ENCODE peak calls at places on chromosomes 4 and X, in ten cellular contexts. One of them, this sample, is unnamed.

GRCh38 chr4:1246111-1246881 is 2.6 kb downstream of the CTBP1 start:
- DNase-seq in H9: peak; percentile 28
- DNase-seq in KBM-7: no peak
- DNase-seq in esophagus squamous epithelium: no peak
- DNase-seq in activated naive CD4-positive, alpha-beta T cell: no peak
- DNase-seq in GM12891: peak; percentile 34
- DNase-seq in stimulated activated CD8-positive, alpha-beta memory T cell treated with anti-CD3 and anti-CD28 coated beads, Interleukin-15, amount 100 ng/mL, for 1 hour: no peak
- DNase-seq in stimulated activated naive B cell treated with anti-CD40 and anti-IgM and Interleukin-4, amounts not matched to agents 10 μg/mL and 1 μg/mL and 100 μg/mL, for 72 hours: no peak
- DNase-seq in activated naive CD8-positive, alpha-beta T cell treated with anti-CD3 and anti-CD28 coated beads for 36 hours: no peak
- DNase-seq in NCI-H1105: no peak
- DNase-seq in this sample: no peak

GRCh38 chrX:2325076-2325784 is 175.5 kb downstream of the DHRSX start:
- DNase-seq in H9: peak; percentile 33
- DNase-seq in KBM-7: no peak
- DNase-seq in esophagus squamous epithelium: no peak
- DNase-seq in activated naive CD4-positive, alpha-beta T cell: no peak
- DNase-seq in GM12891: no peak
- DNase-seq in stimulated activated CD8-positive, alpha-beta memory T cell treated with anti-CD3 and anti-CD28 coated beads, Interleukin-15, amount 100 ng/mL, for 1 hour: no peak
- DNase-seq in stimulated activated naive B cell treated with anti-CD40 and anti-IgM and Interleukin-4, amounts not matched to agents 10 μg/mL and 1 μg/mL and 100 μg/mL, for 72 hours: peak; percentile 75
- DNase-seq in activated naive CD8-positive, alpha-beta T cell treated with anti-CD3 and anti-CD28 coated beads for 36 hours: peak; percentile 17
- DNase-seq in NCI-H1105: no peak
- DNase-seq in this sample: no peak

GRCh38 chr4:36026348-36026747 is 218.0 kb downstream of the ARAP2 start:
- DNase-seq in H9: peak; percentile 35
- DNase-seq in KBM-7: no peak
- DNase-seq in esophagus squamous epithelium: no peak
- DNase-seq in activated naive CD4-positive, alpha-beta T cell: no peak
- DNase-seq in GM12891: no peak
- DNase-seq in stimulated activated CD8-positive, alpha-beta memory T cell treated with anti-CD3 and anti-CD28 coated beads, Interleukin-15, amount 100 ng/mL, for 1 hour: no peak
- DNase-seq in stimulated activated naive B cell treated with anti-CD40 and anti-IgM and Interleukin-4, amounts not matched to agents 10 μg/mL and 1 μg/mL and 100 μg/mL, for 72 hours: no peak
- DNase-seq in activated naive CD8-positive, alpha-beta T cell treated with anti-CD3 and anti-CD28 coated beads for 36 hours: no peak
- DNase-seq in NCI-H1105: no peak
- DNase-seq in this sample: no peak

GRCh38 chr4:156949373-156949814 is 22.2 kb downstream of the PDGFC start:
- DNase-seq in H9: no peak
- DNase-seq in KBM-7: no peak
- DNase-seq in esophagus squamous epithelium: no peak
- DNase-seq in activated naive CD4-positive, alpha-beta T cell: no peak
- DNase-seq in GM12891: no peak
- DNase-seq in stimulated activated CD8-positive, alpha-beta memory T cell treated with anti-CD3 and anti-CD28 coated beads, Interleukin-15, amount 100 ng/mL, for 1 hour: no peak
- DNase-seq in stimulated activated naive B cell treated with anti-CD40 and anti-IgM and Interleukin-4, amounts not matched to agents 10 μg/mL and 1 μg/mL and 100 μg/mL, for 72 hours: no peak
- DNase-seq in activated naive CD8-positive, alpha-beta T cell treated with anti-CD3 and anti-CD28 coated beads for 36 hours: no peak
- DNase-seq in NCI-H1105: no peak
- DNase-seq in this sample: no peak

GRCh38 chr4:41323706-41324105 is 67.0 kb downstream of the UCHL1 start:
- DNase-seq in H9: no peak
- DNase-seq in KBM-7: peak; percentile 5
- DNase-seq in esophagus squamous epithelium: no peak
- DNase-seq in activated naive CD4-positive, alpha-beta T cell: no peak
- DNase-seq in GM12891: no peak
- DNase-seq in stimulated activated CD8-positive, alpha-beta memory T cell treated with anti-CD3 and anti-CD28 coated beads, Interleukin-15, amount 100 ng/mL, for 1 hour: no peak
- DNase-seq in stimulated activated naive B cell treated with anti-CD40 and anti-IgM and Interleukin-4, amounts not matched to agents 10 μg/mL and 1 μg/mL and 100 μg/mL, for 72 hours: no peak
- DNase-seq in activated naive CD8-positive, alpha-beta T cell treated with anti-CD3 and anti-CD28 coated beads for 36 hours: no peak
- DNase-seq in NCI-H1105: no peak
- DNase-seq in this sample: no peak

GRCh38 chr4:142282870-142283431 is 563.1 kb downstream of the INPP4B start:
- DNase-seq in H9: no peak
- DNase-seq in KBM-7: peak; percentile 33
- DNase-seq in esophagus squamous epithelium: no peak
- DNase-seq in activated naive CD4-positive, alpha-beta T cell: no peak
- DNase-seq in GM12891: no peak
- DNase-seq in stimulated activated CD8-positive, alpha-beta memory T cell treated with anti-CD3 and anti-CD28 coated beads, Interleukin-15, amount 100 ng/mL, for 1 hour: peak; percentile 4
- DNase-seq in stimulated activated naive B cell treated with anti-CD40 and anti-IgM and Interleukin-4, amounts not matched to agents 10 μg/mL and 1 μg/mL and 100 μg/mL, for 72 hours: no peak
- DNase-seq in activated naive CD8-positive, alpha-beta T cell treated with anti-CD3 and anti-CD28 coated beads for 36 hours: no peak
- DNase-seq in NCI-H1105: no peak
- DNase-seq in this sample: no peak

GRCh38 chr4:159946983-159947645 is 844.2 kb downstream of the RAPGEF2 start:
- DNase-seq in H9: no peak
- DNase-seq in KBM-7: peak; percentile 63
- DNase-seq in esophagus squamous epithelium: no peak
- DNase-seq in activated naive CD4-positive, alpha-beta T cell: no peak
- DNase-seq in GM12891: no peak
- DNase-seq in stimulated activated CD8-positive, alpha-beta memory T cell treated with anti-CD3 and anti-CD28 coated beads, Interleukin-15, amount 100 ng/mL, for 1 hour: no peak
- DNase-seq in stimulated activated naive B cell treated with anti-CD40 and anti-IgM and Interleukin-4, amounts not matched to agents 10 μg/mL and 1 μg/mL and 100 μg/mL, for 72 hours: no peak
- DNase-seq in activated naive CD8-positive, alpha-beta T cell treated with anti-CD3 and anti-CD28 coated beads for 36 hours: no peak
- DNase-seq in NCI-H1105: peak; percentile 13
- DNase-seq in this sample: no peak

GRCh38 chrX:47633671-47634590 is 4.2 kb upstream of the CFP start:
- DNase-seq in H9: no peak
- DNase-seq in KBM-7: no peak
- DNase-seq in esophagus squamous epithelium: no peak
- DNase-seq in activated naive CD4-positive, alpha-beta T cell: no peak
- DNase-seq in GM12891: no peak
- DNase-seq in stimulated activated CD8-positive, alpha-beta memory T cell treated with anti-CD3 and anti-CD28 coated beads, Interleukin-15, amount 100 ng/mL, for 1 hour: no peak
- DNase-seq in stimulated activated naive B cell treated with anti-CD40 and anti-IgM and Interleukin-4, amounts not matched to agents 10 μg/mL and 1 μg/mL and 100 μg/mL, for 72 hours: no peak
- DNase-seq in activated naive CD8-positive, alpha-beta T cell treated with anti-CD3 and anti-CD28 coated beads for 36 hours: no peak
- DNase-seq in NCI-H1105: no peak
- DNase-seq in this sample: no peak

GRCh38 chrX:13411496-13412207 is 91.8 kb upstream of the ATXN3L start:
- DNase-seq in H9: no peak
- DNase-seq in KBM-7: no peak
- DNase-seq in esophagus squamous epithelium: no peak
- DNase-seq in activated naive CD4-positive, alpha-beta T cell: no peak
- DNase-seq in GM12891: no peak
- DNase-seq in stimulated activated CD8-positive, alpha-beta memory T cell treated with anti-CD3 and anti-CD28 coated beads, Interleukin-15, amount 100 ng/mL, for 1 hour: no peak
- DNase-seq in stimulated activated naive B cell treated with anti-CD40 and anti-IgM and Interleukin-4, amounts not matched to agents 10 μg/mL and 1 μg/mL and 100 μg/mL, for 72 hours: no peak
- DNase-seq in activated naive CD8-positive, alpha-beta T cell treated with anti-CD3 and anti-CD28 coated beads for 36 hours: no peak
- DNase-seq in NCI-H1105: no peak
- DNase-seq in this sample: no peak

GRCh38 chrX:38327775-38328081 is 419 bp upstream of the RPGR start:
- DNase-seq in H9: no peak
- DNase-seq in KBM-7: no peak
- DNase-seq in esophagus squamous epithelium: no peak
- DNase-seq in activated naive CD4-positive, alpha-beta T cell: no peak
- DNase-seq in GM12891: no peak
- DNase-seq in stimulated activated CD8-positive, alpha-beta memory T cell treated with anti-CD3 and anti-CD28 coated beads, Interleukin-15, amount 100 ng/mL, for 1 hour: no peak
- DNase-seq in stimulated activated naive B cell treated with anti-CD40 and anti-IgM and Interleukin-4, amounts not matched to agents 10 μg/mL and 1 μg/mL and 100 μg/mL, for 72 hours: no peak
- DNase-seq in activated naive CD8-positive, alpha-beta T cell treated with anti-CD3 and anti-CD28 coated beads for 36 hours: no peak
- DNase-seq in NCI-H1105: no peak
- DNase-seq in this sample: no peak

GRCh38 chr4:128604840-128605239 is 204.7 kb upstream of the JADE1 start:
- DNase-seq in H9: no peak
- DNase-seq in KBM-7: peak; percentile 12
- DNase-seq in esophagus squamous epithelium: no peak
- DNase-seq in activated naive CD4-positive, alpha-beta T cell: no peak
- DNase-seq in GM12891: no peak
- DNase-seq in stimulated activated CD8-positive, alpha-beta memory T cell treated with anti-CD3 and anti-CD28 coated beads, Interleukin-15, amount 100 ng/mL, for 1 hour: no peak
- DNase-seq in stimulated activated naive B cell treated with anti-CD40 and anti-IgM and Interleukin-4, amounts not matched to agents 10 μg/mL and 1 μg/mL and 100 μg/mL, for 72 hours: no peak
- DNase-seq in activated naive CD8-positive, alpha-beta T cell treated with anti-CD3 and anti-CD28 coated beads for 36 hours: no peak
- DNase-seq in NCI-H1105: no peak
- DNase-seq in this sample: no peak

GRCh38 chr4:89212666-89213381 is 94.8 kb downstream of the GPRIN3 start:
- DNase-seq in H9: no peak
- DNase-seq in KBM-7: no peak
- DNase-seq in esophagus squamous epithelium: no peak
- DNase-seq in activated naive CD4-positive, alpha-beta T cell: no peak
- DNase-seq in GM12891: no peak
- DNase-seq in stimulated activated CD8-positive, alpha-beta memory T cell treated with anti-CD3 and anti-CD28 coated beads, Interleukin-15, amount 100 ng/mL, for 1 hour: no peak
- DNase-seq in stimulated activated naive B cell treated with anti-CD40 and anti-IgM and Interleukin-4, amounts not matched to agents 10 μg/mL and 1 μg/mL and 100 μg/mL, for 72 hours: no peak
- DNase-seq in activated naive CD8-positive, alpha-beta T cell treated with anti-CD3 and anti-CD28 coated beads for 36 hours: no peak
- DNase-seq in NCI-H1105: no peak
- DNase-seq in this sample: no peak

GRCh38 chrX:153524234-153524633 is 6.8 kb downstream of the ATP2B3 start:
- DNase-seq in H9: no peak
- DNase-seq in KBM-7: no peak
- DNase-seq in esophagus squamous epithelium: no peak
- DNase-seq in activated naive CD4-positive, alpha-beta T cell: no peak
- DNase-seq in GM12891: no peak
- DNase-seq in stimulated activated CD8-positive, alpha-beta memory T cell treated with anti-CD3 and anti-CD28 coated beads, Interleukin-15, amount 100 ng/mL, for 1 hour: no peak
- DNase-seq in stimulated activated naive B cell treated with anti-CD40 and anti-IgM and Interleukin-4, amounts not matched to agents 10 μg/mL and 1 μg/mL and 100 μg/mL, for 72 hours: no peak
- DNase-seq in activated naive CD8-positive, alpha-beta T cell treated with anti-CD3 and anti-CD28 coated beads for 36 hours: no peak
- DNase-seq in NCI-H1105: no peak
- DNase-seq in this sample: no peak